ENCODE peak calls at places on chromosome 4, in nine cellular contexts. One of them, this sample, is unnamed.

GRCh38 chr4:96916731-96917130 is 1076.8 kb downstream of the PDHA2 start:
- DNase-seq in coronary artery: no peak
- DNase-seq in HCT116: no peak
- DNase-seq in fibroblast of mammary gland: no peak
- DNase-seq in heart right ventricle: no peak
- DNase-seq in kidney: no peak
- DNase-seq in uterus: no peak
- DNase-seq in BJ: no peak
- DNase-seq in lower lobe of right lung: no peak
- DNase-seq in this sample: no peak

GRCh38 chr4:169724251-169724650 is 33.5 kb downstream of the HPF1 start:
- DNase-seq in coronary artery: no peak
- DNase-seq in HCT116: no peak
- DNase-seq in fibroblast of mammary gland: peak; percentile 52
- DNase-seq in heart right ventricle: no peak
- DNase-seq in kidney: no peak
- DNase-seq in uterus: no peak
- DNase-seq in BJ: peak; percentile 8
- DNase-seq in lower lobe of right lung: no peak
- DNase-seq in this sample: no peak

GRCh38 chr4:40980318-40980883 is 230.6 kb downstream of the NSUN7 start:
- DNase-seq in coronary artery: no peak
- DNase-seq in HCT116: no peak
- DNase-seq in fibroblast of mammary gland: no peak
- DNase-seq in heart right ventricle: no peak
- DNase-seq in kidney: no peak
- DNase-seq in uterus: no peak
- DNase-seq in BJ: no peak
- DNase-seq in lower lobe of right lung: no peak
- DNase-seq in this sample: no peak

GRCh38 chr4:54843106-54843505 is 185.3 kb downstream of the KIT start:
- DNase-seq in coronary artery: no peak
- DNase-seq in HCT116: no peak
- DNase-seq in fibroblast of mammary gland: no peak
- DNase-seq in heart right ventricle: peak; percentile 16
- DNase-seq in kidney: no peak
- DNase-seq in uterus: no peak
- DNase-seq in BJ: no peak
- DNase-seq in lower lobe of right lung: no peak
- DNase-seq in this sample: no peak

GRCh38 chr4:68872442-68873217 is 56.8 kb downstream of the UGT2B10 start:
- DNase-seq in coronary artery: no peak
- DNase-seq in HCT116: no peak
- DNase-seq in fibroblast of mammary gland: no peak
- DNase-seq in heart right ventricle: no peak
- DNase-seq in kidney: no peak
- DNase-seq in uterus: no peak
- DNase-seq in BJ: no peak
- DNase-seq in lower lobe of right lung: no peak
- DNase-seq in this sample: no peak

GRCh38 chr4:44908565-44908964 is 182.2 kb upstream of the GNPDA2 start:
- DNase-seq in coronary artery: no peak
- DNase-seq in HCT116: no peak
- DNase-seq in fibroblast of mammary gland: no peak
- DNase-seq in heart right ventricle: no peak
- DNase-seq in kidney: no peak
- DNase-seq in uterus: no peak
- DNase-seq in BJ: no peak
- DNase-seq in lower lobe of right lung: no peak
- DNase-seq in this sample: no peak

GRCh38 chr4:151905197-151905596 is 144.4 kb upstream of the GATB start:
- DNase-seq in coronary artery: no peak
- DNase-seq in HCT116: no peak
- DNase-seq in fibroblast of mammary gland: no peak
- DNase-seq in heart right ventricle: no peak
- DNase-seq in kidney: no peak
- DNase-seq in uterus: no peak
- DNase-seq in BJ: no peak
- DNase-seq in lower lobe of right lung: no peak
- DNase-seq in this sample: no peak

GRCh38 chr4:52963976-52964375 is 101.9 kb downstream of the RASL11B start:
- DNase-seq in coronary artery: no peak
- DNase-seq in HCT116: no peak
- DNase-seq in fibroblast of mammary gland: no peak
- DNase-seq in heart right ventricle: no peak
- DNase-seq in kidney: no peak
- DNase-seq in uterus: no peak
- DNase-seq in BJ: no peak
- DNase-seq in lower lobe of right lung: no peak
- DNase-seq in this sample: no peak

DNA sequence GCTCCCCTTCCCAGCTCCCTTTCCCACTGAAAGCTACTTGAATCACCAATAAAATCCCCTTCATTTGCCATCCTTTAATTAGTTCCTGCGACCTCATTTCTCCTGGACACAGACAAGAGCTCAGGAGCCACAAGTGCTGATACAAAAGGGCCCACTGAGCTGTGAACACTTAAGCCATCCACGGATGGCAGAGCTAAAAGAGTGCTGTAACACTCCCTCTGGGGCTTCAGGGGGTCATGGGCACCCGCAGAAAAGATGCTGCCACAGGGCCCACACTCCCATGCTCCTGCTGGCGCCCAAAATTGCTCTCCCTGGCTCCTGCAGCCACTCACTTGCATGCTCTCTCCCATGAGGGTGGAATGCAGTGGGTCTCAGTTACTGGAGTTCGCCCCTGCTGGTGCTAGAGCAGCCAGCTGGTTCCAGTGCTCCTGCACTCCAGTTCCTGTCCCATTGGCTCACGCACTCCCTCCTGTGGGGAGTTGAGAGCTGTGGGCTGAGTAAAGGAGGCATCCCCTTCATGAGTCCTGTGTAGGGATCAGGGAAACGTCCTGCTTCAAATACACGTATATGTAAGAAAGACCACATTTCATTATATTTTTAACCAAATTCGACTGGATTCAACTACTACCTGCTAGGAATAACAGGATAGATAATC is 1291.0 kb downstream of the ARAP2 start:
- DNase-seq in coronary artery: no peak
- DNase-seq in HCT116: peak; percentile 65
- DNase-seq in fibroblast of mammary gland: no peak
- DNase-seq in heart right ventricle: no peak
- DNase-seq in kidney: no peak
- DNase-seq in uterus: no peak
- DNase-seq in BJ: no peak
- DNase-seq in lower lobe of right lung: no peak
- DNase-seq in this sample: no peak
- TF ChIP-seq CTCF in coronary artery: no peak
- TF ChIP-seq CTCF in HCT116: peak; percentile 83
- TF ChIP-seq CTCF in fibroblast of mammary gland: no peak
- TF ChIP-seq CTCF in heart right ventricle: no peak
- TF ChIP-seq CTCF in kidney: no peak
- TF ChIP-seq CTCF in uterus: no peak
- TF ChIP-seq CTCF in BJ: no peak
- TF ChIP-seq CTCF in lower lobe of right lung: no peak
- TF ChIP-seq CTCF in this sample: no peak

DNA sequence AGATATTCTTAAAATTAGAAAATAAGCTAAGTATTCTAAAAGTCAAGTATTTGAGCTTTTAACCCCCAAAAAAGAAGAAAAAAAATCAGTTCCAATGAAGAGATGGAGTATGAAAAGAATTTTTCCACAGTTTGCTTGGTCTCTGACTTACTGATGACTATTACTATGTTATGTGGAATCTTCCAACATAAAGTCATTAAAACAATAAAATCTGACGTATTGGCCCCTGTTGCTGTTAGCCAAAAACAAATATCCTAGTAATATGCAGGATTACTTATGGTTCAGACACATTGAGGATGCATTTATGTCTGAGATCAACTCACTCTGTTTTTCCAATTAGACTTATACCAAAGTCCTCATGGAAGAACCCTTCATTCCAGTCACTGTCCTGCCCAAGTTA is 517.2 kb upstream of the ADGRL3 start:
- DNase-seq in coronary artery: no peak
- DNase-seq in HCT116: no peak
- DNase-seq in fibroblast of mammary gland: peak; percentile 41
- DNase-seq in heart right ventricle: no peak
- DNase-seq in kidney: no peak
- DNase-seq in uterus: no peak
- DNase-seq in BJ: peak; percentile 50
- DNase-seq in lower lobe of right lung: no peak
- DNase-seq in this sample: peak; percentile 3
- H3K4me3 ChIP-seq in coronary artery: no peak overlapping the region
- H3K4me3 ChIP-seq in HCT116: no peak overlapping the region
- H3K4me3 ChIP-seq in fibroblast of mammary gland: no peak overlapping the region
- H3K4me3 ChIP-seq in heart right ventricle: no peak overlapping the region
- H3K4me3 ChIP-seq in kidney: no peak overlapping the region
- H3K4me3 ChIP-seq in uterus: no peak overlapping the region
- H3K4me3 ChIP-seq in BJ: peak overlapping the region; percentile 26
- H3K4me3 ChIP-seq in lower lobe of right lung: no peak overlapping the region
- H3K4me3 ChIP-seq in this sample: no peak overlapping the region

DNA sequence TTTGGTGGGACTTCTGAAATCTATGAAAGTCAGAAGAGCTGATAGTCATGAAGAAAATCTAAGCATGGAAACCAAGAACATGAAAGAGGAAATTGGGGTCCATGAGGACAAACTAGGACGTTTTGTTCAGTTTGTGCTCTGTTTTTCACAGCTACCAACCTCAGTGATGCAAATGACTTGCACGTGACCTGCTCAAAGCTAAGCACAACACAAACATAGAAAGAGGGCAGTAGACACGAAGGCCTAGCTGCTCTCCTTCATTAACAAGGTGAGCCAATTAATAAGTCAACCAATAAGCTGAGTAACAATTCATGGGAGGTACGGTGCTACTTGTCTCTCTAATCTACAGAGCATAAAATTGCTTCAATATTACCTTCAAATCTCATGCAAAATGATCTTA is 684.1 kb downstream of the TRAM1L1 start:
- DNase-seq in coronary artery: no peak
- DNase-seq in HCT116: no peak
- DNase-seq in fibroblast of mammary gland: no peak
- DNase-seq in heart right ventricle: no peak
- DNase-seq in kidney: no peak
- DNase-seq in uterus: no peak
- DNase-seq in BJ: no peak
- DNase-seq in lower lobe of right lung: no peak
- DNase-seq in this sample: no peak
- TF ChIP-seq CTCF in coronary artery: no peak
- TF ChIP-seq CTCF in HCT116: no peak
- TF ChIP-seq CTCF in fibroblast of mammary gland: no peak
- TF ChIP-seq CTCF in heart right ventricle: no peak
- TF ChIP-seq CTCF in kidney: no peak
- TF ChIP-seq CTCF in uterus: no peak
- TF ChIP-seq CTCF in BJ: no peak
- TF ChIP-seq CTCF in lower lobe of right lung: no peak
- TF ChIP-seq CTCF in this sample: no peak

GRCh38 chr4:74159397-74159709 is 1.4 kb downstream of the MTHFD2L start:
- DNase-seq in coronary artery: no peak
- DNase-seq in HCT116: no peak
- DNase-seq in fibroblast of mammary gland: no peak
- DNase-seq in heart right ventricle: no peak
- DNase-seq in kidney: no peak
- DNase-seq in uterus: no peak
- DNase-seq in BJ: no peak
- DNase-seq in lower lobe of right lung: no peak
- DNase-seq in this sample: no peak
- H3K4me3 ChIP-seq in coronary artery: peak overlapping the region; percentile 84
- H3K4me3 ChIP-seq in HCT116: peak overlapping the region; percentile 82
- H3K4me3 ChIP-seq in fibroblast of mammary gland: no peak overlapping the region
- H3K4me3 ChIP-seq in heart right ventricle: peak overlapping the region; percentile 62
- H3K4me3 ChIP-seq in kidney: no peak overlapping the region
- H3K4me3 ChIP-seq in uterus: no peak overlapping the region
- H3K4me3 ChIP-seq in BJ: no peak overlapping the region
- H3K4me3 ChIP-seq in lower lobe of right lung: peak overlapping the region; percentile 64
- H3K4me3 ChIP-seq in this sample: no peak overlapping the region

This sample was measured in fibroblast of villous mesenchyme.